ENCODE peak calls at places on chromosome 3, in five cellular contexts. W is left cardiac atrium; C is fibroblast of mammary gland; J is stimulated activated CD4-positive, alpha-beta T cell treated with anti-CD3 and anti-CD28 coated beads, Interleukin-1b, Interleukin-23, amount 100 ng/mL, for 4 hours; T is colonic mucosa. I is an unnamed sample.

GRCh38 chr3:159765025-159765859 is 223.4 kb upstream of the IL12A start:
- DNase-seq in C (peak), W (peak), J (no peak), T (peak), I (peak)

GRCh38 chr3:66047321-66048050 is 8.8 kb upstream of the MAGI1 start:
- DNase-seq in T (no peak), W (peak), C (peak), J (no peak), I (peak)

GRCh38 chr3:157494581-157495281 is 8.5 kb downstream of the VEPH1 start:
- DNase-seq in C (no peak), W (no peak), T (no peak), J (no peak), I (no peak)

GRCh38 chr3:64861684-64862083 is 173.9 kb upstream of the ADAMTS9 start:
- DNase-seq in T (no peak), W (no peak), C (peak), J (no peak), I (no peak)

GRCh38 chr3:120853416-120853815 is 54.6 kb upstream of the STXBP5L start:
- DNase-seq in T (no peak), W (no peak), C (no peak), J (no peak), I (no peak)

GRCh38 chr3:125103406-125103805 is 47.6 kb upstream of the HEG1 start:
- DNase-seq in W (no peak), J (no peak), T (no peak), C (no peak), I (no peak)

GRCh38 chr3:127929818-127930217 is 14.8 kb downstream of the KBTBD12 start:
- DNase-seq in J (no peak), T (no peak), W (no peak), C (no peak), I (peak)

GRCh38 chr3:13561376-13561775 is 12.5 kb downstream of the FBLN2 start:
- DNase-seq in C (no peak), W (peak), T (no peak), J (no peak), I (no peak)

GRCh38 chr3:64267774-64268604 is 42.7 kb upstream of the PRICKLE2 start:
- DNase-seq in C (peak), T (peak), W (peak), J (no peak), I (peak)

GRCh38 chr3:55174723-55175122 is 246.9 kb upstream of the LRTM1 start:
- DNase-seq in C (no peak), W (no peak), J (no peak), T (no peak), I (no peak)

GRCh38 chr3:128572644-128573105 is 77.9 kb downstream of the RPN1 start:
- DNase-seq in W (no peak), J (no peak), T (peak), C (no peak), I (no peak)

GRCh38 chr3:196572389-196572788 is 3.9 kb downstream of the FBXO45 start:
- DNase-seq in J (no peak), W (no peak), C (no peak), T (no peak), I (no peak)

GRCh38 chr3:177236704-177237103 is 39.4 kb upstream of the TBL1XR1 start:
- DNase-seq in C (peak), T (no peak), J (no peak), W (no peak), I (no peak)

GRCh38 chr3:57967590-57967989 is 40.6 kb upstream of the FLNB start:
- DNase-seq in T (peak), C (no peak), W (no peak), J (no peak), I (no peak)

GRCh38 chr3:47780727-47781325 is 867 bp downstream of the SMARCC1 start:
- DNase-seq in W (no peak), T (no peak), C (peak), J (no peak), I (no peak)

GRCh38 chr3:134473868-134474546 is 11.8 kb downstream of the ANAPC13 start:
- DNase-seq in W (peak), C (peak), J (peak), T (peak), I (peak)

GRCh38 chr3:3798641-3799113 is 554 bp upstream of the LRRN1 start:
- DNase-seq in C (no peak), W (no peak), J (no peak), T (peak), I (peak)

GRCh38 chr3:49790626-49791411 is 4.5 kb upstream of the IP6K1 start:
- DNase-seq in J (no peak), W (no peak), T (no peak), C (no peak), I (no peak)

I was measured in mucosa of gallbladder.